ENCODE peak calls at places on chromosomes 6 and 20, in five cellular contexts. R is GM12878, N is HepG2, Y is GM12891, J is K562. B is an unnamed sample.

GRCh38 chr20:19453781-19454310 is 241.4 kb downstream of the SLC24A3 start:
- DNase-seq in R (no peak), N (no peak), Y (no peak), J (no peak), B (no peak)

GRCh38 chr6:115706324-115706723 is 354.4 kb downstream of the FRK start:
- DNase-seq in R (no peak), N (peak; percentile 68), Y (no peak), J (no peak), B (no peak)

GRCh38 chr6:4637691-4638433 is 138.3 kb upstream of the CDYL start:
- DNase-seq in R (peak; percentile 4), N (no peak), Y (no peak), J (peak; percentile 36), B (no peak)

GRCh38 chr20:43006651-43007375 is 182.9 kb downstream of the PTPRT start:
- DNase-seq in R (no peak), N (no peak), Y (no peak), J (no peak), B (no peak)

GRCh38 chr6:36292170-36292569 is 22.3 kb downstream of the PNPLA1 start:
- DNase-seq in R (no peak), N (no peak), Y (no peak), J (no peak), B (no peak)

GRCh38 chr6:79170915-79171314 is 63.6 kb downstream of the HMGN3 start:
- DNase-seq in R (no peak), N (no peak), Y (no peak), J (no peak), B (no peak)

GRCh38 chr20:61443541-61444126 is 191.6 kb downstream of the CDH4 start:
- DNase-seq in R (no peak), N (no peak), Y (no peak), J (no peak), B (no peak)

GRCh38 chr6:6901205-6901719 is 206.5 kb upstream of the RREB1 start:
- DNase-seq in R (no peak), N (no peak), Y (no peak), J (no peak), B (no peak)

GRCh38 chr6:119544325-119545150 is 195.0 kb upstream of the MAN1A1 start:
- DNase-seq in R (no peak), N (no peak), Y (no peak), J (no peak), B (no peak)

GRCh38 chr6:53244958-53245357 is 96.3 kb upstream of the GCM1 start:
- DNase-seq in R (peak; percentile 72), N (no peak), Y (peak; percentile 32), J (no peak), B (peak; percentile 31)

GRCh38 chr6:37089783-37090182 is 80.2 kb upstream of the PIM1 start:
- DNase-seq in R (no peak), N (no peak), Y (no peak), J (no peak), B (no peak)

GRCh38 chr6:35719407-35719829 is 17.4 kb upstream of the ARMC12 start:
- DNase-seq in R (no peak), N (no peak), Y (no peak), J (no peak), B (no peak)

GRCh38 chr6:154604120-154604519 is 93.6 kb upstream of the CNKSR3 start:
- DNase-seq in R (peak; percentile 55), N (no peak), Y (no peak), J (no peak), B (no peak)

GRCh38 chr6:161141173-161141572 is 132.7 kb downstream of the AGPAT4 start:
- DNase-seq in R (no peak), N (no peak), Y (no peak), J (peak; percentile 53), B (no peak)

GRCh38 chr20:42100137-42100704 is 482.0 kb upstream of the CHD6 start:
- DNase-seq in R (no peak), N (no peak), Y (no peak), J (no peak), B (no peak)

DNA sequence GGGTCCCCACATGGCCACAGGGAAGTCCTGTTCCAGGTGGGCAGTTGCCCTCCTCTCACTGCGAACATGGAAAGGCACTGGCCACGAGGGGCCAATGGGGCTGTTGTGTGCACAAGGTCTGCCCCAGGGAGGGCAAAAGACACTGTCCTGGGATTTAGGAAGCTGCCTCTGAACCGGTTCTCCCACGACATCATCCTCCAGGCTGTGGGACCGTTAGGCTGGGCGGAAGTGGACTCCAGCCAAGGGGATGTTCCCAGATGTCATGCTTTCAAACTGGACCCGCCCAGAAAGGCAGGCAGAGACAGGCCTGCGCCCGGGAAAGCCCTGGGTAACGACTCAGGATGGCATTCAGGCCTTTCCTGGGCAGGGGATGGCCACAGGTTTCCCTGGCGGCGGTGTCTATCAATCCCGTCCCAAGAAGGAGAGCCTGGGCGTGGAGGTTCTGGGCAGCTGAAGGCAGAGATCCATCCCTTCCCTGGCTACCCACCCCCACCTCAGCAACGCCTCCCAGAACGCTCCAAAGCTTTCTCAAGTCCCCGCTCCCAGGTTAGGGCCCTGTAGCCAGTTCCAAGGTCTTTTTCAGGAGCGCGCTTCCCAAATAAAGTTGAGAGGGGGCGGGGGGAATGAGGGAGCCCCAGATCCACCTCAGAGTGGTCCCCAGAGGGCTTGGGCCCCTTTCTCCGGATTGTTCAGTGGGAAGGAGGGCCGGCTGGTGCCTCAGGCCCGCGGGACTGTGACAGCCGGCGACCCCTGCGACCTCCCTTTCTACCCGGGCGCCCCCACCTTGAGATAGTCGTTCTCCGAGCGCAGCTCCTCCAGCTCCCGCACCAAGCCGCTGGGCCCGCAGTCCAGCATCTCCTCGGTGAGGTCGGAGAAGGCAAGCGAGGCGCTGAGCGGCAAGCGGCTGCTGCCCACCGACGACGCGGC is 13.8 kb upstream of the TLDC2 start:
- DNase-seq in R (no peak), N (peak; percentile 87), Y (no peak), J (peak; percentile 72), B (no peak)
- TF ChIP-seq POLR2A in R (no peak), N (peak; percentile 83), Y (no peak), J (peak; percentile 78), B (no peak)

GRCh38 chr6:162705736-162706135 is 21.8 kb downstream of the PRKN start:
- DNase-seq in R (no peak), N (no peak), Y (no peak), J (no peak), B (no peak)

GRCh38 chr6:162709431-162709830 is 18.1 kb downstream of the PRKN start:
- DNase-seq in R (no peak), N (no peak), Y (no peak), J (no peak), B (no peak)

GRCh38 chr6:162704001-162704400 is 23.6 kb downstream of the PRKN start:
- DNase-seq in R (no peak), N (no peak), Y (no peak), J (no peak), B (no peak)

GRCh38 chr6:162708971-162709370 is 18.6 kb downstream of the PRKN start:
- DNase-seq in R (no peak), N (no peak), Y (no peak), J (no peak), B (no peak)

GRCh38 chr6:162706236-162706635 is 21.3 kb downstream of the PRKN start:
- DNase-seq in R (no peak), N (no peak), Y (no peak), J (no peak), B (no peak)
- TF ChIP-seq TAF1 in R (no peak), N (no peak), Y (no peak), J (no peak), B (no peak)

GRCh38 chr6:30061766-30062458 is 847 bp downstream of the POLR1H start:
- DNase-seq in R (no peak), N (no peak), Y (no peak), J (no peak), B (no peak)

GRCh38 chr6:30060634-30060981 is 457 bp upstream of the POLR1H start:
- DNase-seq in R (no peak), N (no peak), Y (no peak), J (peak; percentile 57), B (no peak)

GRCh38 chr6:30063315-30063714 is 2.2 kb downstream of the POLR1H start:
- DNase-seq in R (no peak), N (no peak), Y (no peak), J (no peak), B (no peak)

GRCh38 chr6:30062471-30063178 is 1.6 kb downstream of the POLR1H start:
- DNase-seq in R (no peak), N (no peak), Y (no peak), J (no peak), B (no peak)

GRCh38 chr6:30060982-30061765 is at the start of gene POLR1H:
- DNase-seq in R (peak; percentile 64), N (peak; percentile 95), Y (peak; percentile 68), J (peak; percentile 95), B (peak; percentile 70)
- TF ChIP-seq POLR2AphosphoS5 in R (peak; percentile 97), N (peak; percentile 98), Y (peak; percentile 91), J (peak; percentile 94), B (peak; percentile 96)

GRCh38 chr6:34391711-34392496 is 565 bp downstream of the NUDT3 start:
- DNase-seq in R (no peak), N (peak; percentile 54), Y (peak; percentile 30), J (peak; percentile 92), B (peak; percentile 41)
- TF ChIP-seq POLR2A in R (peak; percentile 80), N (peak; percentile 48), Y (peak; percentile 24), J (peak; percentile 78), B (peak; percentile 63)

GRCh38 chr6:153231048-153231635 is 100.1 kb upstream of the RGS17 start:
- DNase-seq in R (no peak), N (peak; percentile 40), Y (no peak), J (peak; percentile 14), B (no peak)
- TF ChIP-seq TAF1 in R (no peak), N (no peak), Y (no peak), J (no peak), B (no peak)

DNA sequence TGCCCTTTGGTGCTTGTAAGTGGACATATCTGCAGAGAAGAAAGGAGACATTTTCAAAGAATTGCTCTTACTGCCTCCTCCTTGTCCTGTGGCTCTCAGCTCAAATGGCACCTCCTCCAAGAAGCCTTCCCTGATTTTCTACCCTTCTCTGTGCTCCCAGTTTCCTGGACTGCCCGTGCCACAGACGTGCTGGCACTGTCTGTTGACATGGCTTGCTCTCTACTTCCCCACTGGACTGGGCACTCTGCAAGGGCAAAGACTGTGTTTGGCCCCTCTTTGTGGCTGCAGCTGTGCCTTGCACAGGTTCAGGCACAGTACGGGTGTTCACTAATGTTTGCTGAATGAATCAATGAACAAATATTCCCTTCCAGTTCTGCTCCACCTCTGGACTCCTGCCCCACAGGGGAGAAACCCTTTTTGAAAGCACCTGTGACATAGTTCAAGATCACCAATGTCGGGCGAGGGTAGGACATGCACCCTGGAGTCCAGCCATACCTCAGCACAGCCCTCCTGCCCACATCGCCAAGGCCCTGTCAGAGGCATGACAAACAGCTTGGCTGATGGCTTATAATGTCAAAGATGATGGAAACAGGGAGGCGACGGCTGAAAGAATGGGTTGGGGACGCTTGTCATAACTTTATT is 15.7 kb upstream of the CTNNBL1 start:
- DNase-seq in R (no peak), N (peak; percentile 46), Y (no peak), J (no peak), B (no peak)
- TF ChIP-seq POLR2AphosphoS5 in R (no peak), N (no peak), Y (no peak), J (no peak), B (no peak)

GRCh38 chr6:99568103-99568933 is at the start of gene CCNC:
- DNase-seq in R (peak; percentile 76), N (peak; percentile 93), Y (peak; percentile 73), J (peak; percentile 84), B (peak; percentile 78)
- TF ChIP-seq POLR2A in R (peak; percentile 96), N (peak; percentile 92), Y (peak; percentile 95), J (peak; percentile 93), B (peak; percentile 97)

GRCh38 chr20:35506872-35507638 is 22.4 kb downstream of the C20orf173 start:
- DNase-seq in R (no peak), N (no peak), Y (no peak), J (no peak), B (no peak)
- TF ChIP-seq TAF1 in R (no peak), N (no peak), Y (no peak), J (no peak), B (no peak)

B was measured in GM12892.